ENCODE peak calls at places on chromosomes 6 and 20, in seven cellular contexts. K is upper lobe of right lung; G is left ventricle myocardium inferior; R is DND-41; L is body of pancreas; X is CD4-positive, CD25-positive, alpha-beta regulatory T cell; S is CD8-positive, alpha-beta T cell. Z is an unnamed sample. For H3K4me1, the result is how much of the 10 kb centered on the place peaks cover.

GRCh38 chr20:13873814-13874213 is 89.0 kb downstream of the NDUFAF5 start:
- DNase-seq in K (no peak), G (no peak), R (no peak), L (no peak), X (no peak), S (no peak), Z (no peak)

GRCh38 chr6:7324520-7324919 is 11.5 kb upstream of the SSR1 start:
- DNase-seq in K (no peak), G (no peak), R (no peak), L (no peak), X (no peak), S (no peak), Z (no peak)

GRCh38 chr20:50427740-50428462 is 82.3 kb upstream of the PTPN1 start:
- DNase-seq in K (no peak), G (peak), R (no peak), L (peak), X (no peak), S (no peak), Z (no peak)

GRCh38 chr6:6559994-6560393 is 28.5 kb upstream of the LY86 start:
- DNase-seq in K (no peak), G (no peak), R (no peak), L (no peak), X (no peak), S (no peak), Z (no peak)

GRCh38 chr6:66858196-66858595 is 1151.2 kb upstream of the EYS start:
- DNase-seq in K (no peak), G (no peak), R (no peak), L (no peak), X (no peak), S (no peak), Z (no peak)

GRCh38 chr6:108752733-108753392 is 95.4 kb upstream of the ARMC2 start:
- DNase-seq in K (no peak), G (no peak), R (no peak), L (peak), X (no peak), S (no peak), Z (no peak)

GRCh38 chr6:91033964-91034363 is 447.1 kb upstream of the MAP3K7 start:
- DNase-seq in K (no peak), G (no peak), R (no peak), L (no peak), X (no peak), S (no peak), Z (no peak)

GRCh38 chr6:46010270-46010669 is 5.4 kb downstream of the CLIC5 start:
- DNase-seq in K (no peak), G (no peak), R (no peak), L (no peak), X (no peak), S (no peak), Z (no peak)

GRCh38 chr20:40689100-40689942 is at the start of gene MAFB:
- DNase-seq in K (peak), G (peak), R (peak), L (peak), X (no peak), S (no peak), Z (peak)

GRCh38 chr20:37741055-37741454 is 47.2 kb downstream of the CTNNBL1 start:
- DNase-seq in K (no peak), G (no peak), R (no peak), L (no peak), X (no peak), S (no peak), Z (no peak)

GRCh38 chr6:45949256-45949655 is 66.4 kb downstream of the CLIC5 start:
- DNase-seq in K (no peak), G (no peak), R (no peak), L (no peak), X (no peak), S (no peak), Z (no peak)

GRCh38 chr6:24257282-24257681 is 100.6 kb downstream of the DCDC2 start:
- DNase-seq in K (no peak), G (no peak), R (no peak), L (no peak), X (no peak), S (no peak), Z (no peak)

GRCh38 chr6:13239530-13240455 is 88.5 kb downstream of the TBC1D7 start:
- DNase-seq in K (no peak), G (no peak), R (no peak), L (no peak), X (no peak), S (no peak), Z (no peak)

GRCh38 chr6:82006027-82006738 is 241.4 kb downstream of the IBTK start:
- DNase-seq in K (no peak), G (no peak), R (peak), L (no peak), X (no peak), S (no peak), Z (no peak)

GRCh38 chr6:109945091-109945490 is 33.0 kb upstream of the GPR6 start:
- DNase-seq in K (no peak), G (no peak), R (no peak), L (no peak), X (no peak), S (no peak), Z (no peak)

GRCh38 chr20:16346956-16347355 is 226.3 kb downstream of the KIF16B start:
- DNase-seq in K (no peak), G (no peak), R (no peak), L (no peak), X (no peak), S (no peak), Z (no peak)

GRCh38 chr6:3310710-3311109 is 52.0 kb downstream of the PSMG4 start:
- DNase-seq in K (no peak), G (no peak), R (no peak), L (peak), X (no peak), S (no peak), Z (no peak)

GRCh38 chr6:44263357-44264100 is 1.8 kb downstream of the NFKBIE start:
- DNase-seq in K (no peak), G (no peak), R (no peak), L (peak), X (no peak), S (peak), Z (peak)

GRCh38 chr6:28880894-28881780 is 42.6 kb downstream of the TRIM27 start:
- DNase-seq in K (no peak), G (peak), R (no peak), L (peak), X (peak), S (peak), Z (peak)

GRCh38 chr6:42441059-42441471 is 10.7 kb downstream of the TRERF1 start:
- DNase-seq in K (no peak), G (no peak), R (no peak), L (no peak), X (peak), S (no peak), Z (no peak)

GRCh38 chr6:139649718-139650117 is 275.3 kb upstream of the CITED2 start:
- DNase-seq in K (no peak), G (no peak), R (no peak), L (no peak), X (no peak), S (no peak), Z (no peak)

GRCh38 chr6:167766986-167767714 is 59.6 kb upstream of the AFDN start:
- DNase-seq in K (peak), G (no peak), R (no peak), L (no peak), X (no peak), S (no peak), Z (no peak)

GRCh38 chr6:108588586-108588985 is 27.9 kb downstream of the FOXO3 start:
- DNase-seq in K (no peak), G (no peak), R (peak), L (no peak), X (no peak), S (no peak), Z (no peak)

GRCh38 chr6:79084693-79085092 is 6.6 kb upstream of the PHIP start:
- DNase-seq in K (no peak), G (no peak), R (no peak), L (no peak), X (no peak), S (no peak), Z (no peak)

GRCh38 chr6:135438907-135439535 is 58.5 kb downstream of the AHI1 start:
- DNase-seq in K (no peak), G (no peak), R (no peak), L (no peak), X (peak), S (no peak), Z (no peak)

GRCh38 chr6:87945966-87946365 is 101.7 kb upstream of the SPACA1 start:
- DNase-seq in K (no peak), G (no peak), R (no peak), L (no peak), X (no peak), S (no peak), Z (no peak)

GRCh38 chr6:146664871-146665270 is 66.1 kb downstream of the ADGB start:
- DNase-seq in K (no peak), G (no peak), R (no peak), L (no peak), X (no peak), S (no peak), Z (no peak)

GRCh38 chr6:137698636-137699035 is 168.4 kb upstream of the TNFAIP3 start:
- DNase-seq in K (no peak), G (no peak), R (peak), L (no peak), X (no peak), S (no peak), Z (no peak)

GRCh38 chr20:308427-309038 is 11.2 kb downstream of the ZCCHC3 start:
- DNase-seq in K (no peak), G (no peak), R (no peak), L (no peak), X (no peak), S (no peak), Z (no peak)

GRCh38 chr6:35161776-35162607 is 20.9 kb upstream of the TCP11 start:
- DNase-seq in K (no peak), G (no peak), R (no peak), L (no peak), X (no peak), S (no peak), Z (no peak)

GRCh38 chr6:111427341-111428116 is 55.5 kb downstream of the REV3L start:
- DNase-seq in K (no peak), G (no peak), R (peak), L (no peak), X (peak), S (no peak), Z (no peak)

GRCh38 chr6:84764332-84765049 is at the start of gene TBX18:
- DNase-seq in K (peak), G (peak), R (no peak), L (peak), X (no peak), S (no peak), Z (no peak)

GRCh38 chr20:9989066-9989724 is 45.6 kb upstream of the ANKEF1 start:
- DNase-seq in K (no peak), G (no peak), R (no peak), L (no peak), X (no peak), S (no peak), Z (no peak)

GRCh38 chr20:44702776-44703175 is 12.4 kb upstream of the CCN5 start:
- DNase-seq in K (peak), G (peak), R (no peak), L (peak), X (no peak), S (no peak), Z (no peak)

GRCh38 chr6:120056085-120056484 is 706.5 kb upstream of the MAN1A1 start:
- DNase-seq in K (no peak), G (no peak), R (no peak), L (no peak), X (no peak), S (no peak), Z (no peak)

GRCh38 chr6:111573892-111574800 is 31.5 kb downstream of the TRAF3IP2 start:
- DNase-seq in K (no peak), G (no peak), R (no peak), L (no peak), X (no peak), S (no peak), Z (no peak)

GRCh38 chr6:166143011-166143410 is 24.6 kb downstream of the TBXT start:
- DNase-seq in K (no peak), G (no peak), R (no peak), L (no peak), X (no peak), S (no peak), Z (no peak)

GRCh38 chr20:32804022-32804715 is 15.6 kb upstream of the MAPRE1 start:
- DNase-seq in K (no peak), G (no peak), R (no peak), L (no peak), X (no peak), S (no peak), Z (no peak)

GRCh38 chr20:32808438-32808837 is 11.3 kb upstream of the MAPRE1 start:
- DNase-seq in K (no peak), G (no peak), R (no peak), L (no peak), X (no peak), S (no peak), Z (no peak)

GRCh38 chr20:32807706-32808105 is 12.0 kb upstream of the MAPRE1 start:
- DNase-seq in K (no peak), G (no peak), R (no peak), L (no peak), X (no peak), S (no peak), Z (no peak)

GRCh38 chr20:32804817-32805216 is 14.9 kb upstream of the MAPRE1 start:
- DNase-seq in K (no peak), G (no peak), R (no peak), L (no peak), X (no peak), S (no peak), Z (no peak)

GRCh38 chr20:32806356-32806755 is 13.4 kb upstream of the MAPRE1 start:
- DNase-seq in K (no peak), G (no peak), R (no peak), L (no peak), X (no peak), S (no peak), Z (no peak)
- H3K27ac ChIP-seq in K (no peak), G (no peak), R (no peak), L (no peak), X (no peak), S (no peak), Z (no peak)

DNA sequence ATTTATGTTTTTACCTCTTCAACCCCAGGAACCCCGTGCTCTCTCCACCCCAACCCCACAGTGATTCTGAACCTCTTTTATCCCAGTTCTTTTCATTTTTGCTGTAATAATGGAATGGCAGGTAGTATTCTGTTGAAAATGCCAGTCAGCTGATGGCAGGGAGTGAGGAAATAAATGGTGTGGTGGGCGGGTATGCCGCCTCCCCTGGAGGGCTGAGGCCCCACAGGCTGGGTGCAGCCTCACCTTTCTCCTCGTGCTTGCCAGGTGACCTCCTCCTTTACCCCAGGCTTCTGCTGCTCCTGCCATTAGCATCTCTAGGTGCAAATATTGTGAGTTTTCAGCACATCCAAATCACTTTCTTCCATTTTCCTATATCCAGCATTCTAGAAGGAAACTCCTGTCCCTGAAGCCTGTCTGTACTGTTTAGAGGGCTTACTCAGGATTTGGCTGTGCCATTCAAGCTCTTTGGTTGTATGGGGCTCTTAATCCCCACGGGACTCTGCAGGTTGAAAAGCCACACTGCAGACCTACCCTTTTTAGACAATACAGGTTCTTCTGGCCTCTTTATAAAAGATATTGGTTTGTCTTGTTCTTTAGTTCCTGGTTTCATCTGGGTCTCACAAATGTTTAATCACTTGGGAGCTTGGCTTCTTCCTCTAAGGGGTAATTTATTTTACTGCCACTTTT is 201.8 kb downstream of the JARID2 start:
- DNase-seq in K (no peak), G (no peak), R (no peak), L (no peak), X (no peak), S (no peak), Z (no peak)
- H3K4me1 ChIP-seq in K (under half), G (half or more), R (under half), L (under half), X (under half), S (under half), Z (under half)

DNA sequence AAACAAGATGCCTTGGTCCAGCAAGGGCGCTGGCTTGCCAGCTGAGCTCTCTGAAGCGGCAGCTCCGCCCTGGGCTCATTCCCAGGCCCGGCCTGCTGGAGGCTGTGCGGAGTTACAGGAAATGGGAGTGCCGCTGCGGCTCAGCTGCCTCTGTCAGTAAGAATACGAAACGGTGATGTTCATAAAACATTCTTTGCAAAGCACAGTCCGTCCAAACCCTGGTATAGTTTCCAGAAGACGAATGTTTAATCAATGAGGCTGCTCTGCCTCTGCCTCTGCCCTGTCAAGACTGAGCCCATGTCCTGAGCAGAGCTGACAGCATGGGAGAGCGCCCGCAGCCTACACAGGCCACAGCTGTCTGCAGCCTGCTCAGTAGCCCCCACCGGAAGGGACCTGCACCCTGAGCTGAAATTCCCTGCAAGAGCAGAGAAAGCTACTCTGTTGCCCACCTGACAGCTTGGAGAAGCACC is 153.3 kb upstream of the SNX9 start:
- DNase-seq in K (peak), G (peak), R (peak), L (peak), X (no peak), S (no peak), Z (no peak)
- H3K4me3 ChIP-seq in K (no peak), G (peak), R (no peak), L (no peak), X (no peak), S (no peak), Z (no peak)

GRCh38 chr6:15521516-15521915 is 141.3 kb downstream of the DTNBP1 start:
- DNase-seq in K (no peak), G (no peak), R (no peak), L (no peak), X (no peak), S (no peak), Z (no peak)
- H3K27ac ChIP-seq in K (peak), G (peak), R (no peak), L (no peak), X (no peak), S (no peak), Z (no peak)

GRCh38 chr6:69817358-69817757 is 20.5 kb upstream of the LMBRD1 start:
- DNase-seq in K (no peak), G (no peak), R (no peak), L (no peak), X (no peak), S (no peak), Z (no peak)

GRCh38 chr6:69816569-69816968 is 19.8 kb upstream of the LMBRD1 start:
- DNase-seq in K (no peak), G (no peak), R (no peak), L (no peak), X (no peak), S (peak), Z (peak)

GRCh38 chr6:69816017-69816416 is 19.2 kb upstream of the LMBRD1 start:
- DNase-seq in K (no peak), G (no peak), R (no peak), L (no peak), X (no peak), S (no peak), Z (peak)

GRCh38 chr6:69813508-69813907 is 16.7 kb upstream of the LMBRD1 start:
- DNase-seq in K (no peak), G (no peak), R (no peak), L (no peak), X (no peak), S (no peak), Z (peak)

DNA sequence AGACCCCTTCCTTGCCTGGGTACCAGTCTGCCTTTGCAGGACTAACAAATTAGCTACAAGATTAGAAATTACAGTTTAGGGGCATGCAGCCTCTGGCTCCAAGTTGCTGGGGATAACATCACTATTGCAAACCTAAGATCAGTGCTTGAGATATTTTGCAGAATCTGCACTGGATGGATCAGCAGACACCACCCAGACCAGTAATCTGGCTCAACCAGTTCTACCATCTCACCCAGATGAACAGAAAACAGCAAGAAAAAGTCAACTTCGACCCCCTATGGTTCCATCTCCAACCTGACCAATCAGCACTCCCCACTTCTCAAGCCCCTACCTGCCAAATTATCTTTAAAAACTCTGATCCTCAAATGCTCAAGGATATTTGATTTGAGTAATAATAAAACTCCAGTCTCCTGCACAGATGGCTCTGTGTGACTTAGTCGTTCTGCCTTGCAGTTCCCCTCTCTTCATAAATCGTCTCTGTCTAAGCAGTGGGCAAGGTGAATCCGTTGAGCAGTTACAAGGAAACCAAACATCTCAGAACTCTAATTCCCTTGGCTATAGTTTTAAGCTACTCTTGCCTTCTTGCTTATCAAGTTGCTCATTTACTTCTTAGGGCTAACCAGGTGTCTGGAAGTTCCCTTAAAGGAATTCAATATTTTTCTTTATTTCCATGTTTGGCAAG is 16.1 kb upstream of the LMBRD1 start:
- DNase-seq in K (no peak), G (no peak), R (no peak), L (no peak), X (no peak), S (no peak), Z (no peak)
- H3K4me1 ChIP-seq in K (under half), G (under half), R (under half), L (under half), X (under half), S (under half), Z (under half)

GRCh38 chr20:49335456-49335855 is 57.6 kb upstream of the ZNFX1 start:
- DNase-seq in K (no peak), G (no peak), R (no peak), L (no peak), X (no peak), S (no peak), Z (no peak)
- H3K4me3 ChIP-seq in K (no peak), G (no peak), R (no peak), L (no peak), X (no peak), S (no peak), Z (no peak)

DNA sequence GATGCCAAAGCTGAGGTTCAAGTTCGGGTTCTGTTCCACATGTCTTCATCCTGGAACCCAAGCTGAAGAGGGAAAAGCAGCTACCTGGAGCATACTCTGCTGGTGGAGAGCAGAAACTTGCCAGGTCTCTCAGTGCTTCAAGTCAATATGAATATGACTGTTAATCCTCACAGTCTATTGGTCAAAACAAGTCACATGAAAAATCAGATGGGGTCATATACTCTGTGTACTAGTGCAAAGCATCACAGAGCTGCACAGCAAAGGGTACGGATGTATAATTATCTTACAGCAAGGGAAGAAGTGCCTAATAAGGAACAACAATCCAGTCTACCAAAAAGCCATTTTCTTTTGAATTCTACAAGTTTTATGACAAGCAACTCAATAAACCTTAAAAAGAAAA is 11.6 kb downstream of the NCOA7 start:
- DNase-seq in K (no peak), G (no peak), R (no peak), L (no peak), X (no peak), S (no peak), Z (no peak)
- H3K27ac ChIP-seq in K (peak), G (no peak), R (no peak), L (no peak), X (no peak), S (no peak), Z (no peak)